ENCODE peak calls at places on chromosomes 2 and 18, in ten cellular contexts. O, D, N, C, U, X, B, L, H and Y are unnamed samples.

GRCh38 chr2:16242906-16243305 is 302.6 kb downstream of the MYCN start:
- DNase-seq in D (no peak), B (no peak), U (no peak), H (no peak), L (no peak), O (no peak), X (no peak), C (no peak), N (no peak), Y (no peak)

GRCh38 chr2:215707608-215708007 is 271.7 kb upstream of the FN1 start:
- DNase-seq in D (no peak), L (no peak), U (no peak), X (no peak), O (no peak), N (no peak), B (no peak), C (no peak), H (no peak), Y (no peak)

GRCh38 chr18:10228380-10228779 is 226.1 kb upstream of the APCDD1 start:
- DNase-seq in B (no peak), H (no peak), D (no peak), X (no peak), L (no peak), N (no peak), U (no peak), O (no peak), C (no peak), Y (no peak)

GRCh38 chr2:229419158-229419557 is 148.1 kb upstream of the PID1 start:
- DNase-seq in H (no peak), B (no peak), C (no peak), U (no peak), N (no peak), O (no peak), X (no peak), L (peak; percentile 7), D (no peak), Y (no peak)

GRCh38 chr2:235541838-235542549 is 48.2 kb downstream of the AGAP1 start:
- DNase-seq in L (no peak), H (no peak), B (peak; percentile 99), X (no peak), U (peak; percentile 31), D (no peak), N (no peak), C (no peak), O (no peak), Y (no peak)

GRCh38 chr18:24095976-24096375 is 42.9 kb upstream of the CABYR start:
- DNase-seq in L (peak; percentile 87), N (no peak), U (no peak), X (no peak), D (no peak), B (no peak), O (no peak), C (peak; percentile 7), H (no peak), Y (no peak)

GRCh38 chr2:120552800-120553471 is 182.7 kb upstream of the GLI2 start:
- DNase-seq in B (peak; percentile 90), H (peak; percentile 97), U (peak; percentile 93), O (peak; percentile 23), L (peak; percentile 64), X (peak; percentile 92), N (peak; percentile 84), D (peak; percentile 95), C (peak; percentile 60), Y (peak; percentile 64)

GRCh38 chr2:216139884-216140283 is 30.7 kb downstream of the XRCC5 start:
- DNase-seq in U (peak; percentile 47), D (peak; percentile 43), L (peak; percentile 26), N (peak; percentile 21), C (no peak), H (no peak), X (peak; percentile 26), O (no peak), B (peak; percentile 61), Y (no peak)

DNA sequence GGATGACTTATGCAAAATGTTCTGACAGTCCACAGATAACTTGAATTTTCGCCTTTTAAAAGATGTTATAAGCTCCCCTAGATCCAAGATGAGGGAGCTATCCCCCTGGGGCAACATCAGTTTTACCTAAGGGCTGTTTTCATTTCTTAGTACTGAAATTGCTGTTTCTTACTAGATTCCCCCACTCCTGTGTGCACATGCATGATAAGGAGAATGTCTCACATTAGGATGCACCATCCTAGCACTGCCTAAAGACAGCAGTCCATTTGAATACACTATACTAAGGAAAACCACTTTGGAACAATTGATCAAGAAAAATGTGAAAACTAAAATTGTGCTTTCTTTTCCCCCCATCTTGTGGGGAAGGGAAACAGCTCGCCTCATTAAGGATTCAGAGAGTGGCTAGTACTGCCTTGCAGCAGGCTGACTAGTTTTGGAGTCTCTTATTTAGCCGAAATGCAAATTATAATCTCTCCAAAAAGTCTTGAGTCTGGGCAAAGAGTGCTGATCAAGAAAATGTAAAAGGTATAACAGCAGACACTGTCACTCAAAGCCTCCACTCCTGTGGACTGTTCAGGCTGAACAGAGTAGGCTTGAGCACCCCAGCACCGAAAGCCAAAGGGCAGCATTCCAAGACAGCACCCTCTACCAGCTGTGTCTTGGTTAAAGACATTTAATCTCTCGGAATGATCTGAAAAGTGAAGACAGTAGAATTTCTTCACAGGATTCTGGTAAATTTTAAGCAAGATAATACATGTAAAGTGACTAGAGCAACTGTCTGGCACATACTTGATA is 65.0 kb downstream of the ZNF385B start:
- DNase-seq in O (no peak), H (no peak), C (no peak), N (no peak), D (no peak), U (no peak), L (no peak), X (peak; percentile 42), B (no peak), Y (no peak)
- H2AFZ ChIP-seq in O (no peak overlapping the region), H (no peak overlapping the region), C (no peak overlapping the region), N (no peak overlapping the region), D (no peak overlapping the region), U (no peak overlapping the region), L (no peak overlapping the region), X (no peak overlapping the region), B (no peak overlapping the region), Y (no peak overlapping the region)

GRCh38 chr2:27792759-27793158 is 21.2 kb downstream of the MRPL33 start:
- DNase-seq in D (no peak), H (no peak), C (peak; percentile 68), N (no peak), X (no peak), L (peak; percentile 58), U (no peak), B (no peak), O (peak; percentile 81), Y (peak; percentile 54)
- H2AFZ ChIP-seq in D (no peak overlapping the region), H (no peak overlapping the region), C (peak overlapping the region; percentile 54), N (no peak overlapping the region), X (no peak overlapping the region), L (peak overlapping the region; percentile 56), U (no peak overlapping the region), B (no peak overlapping the region), O (peak overlapping the region; percentile 43), Y (no peak overlapping the region)

GRCh38 chr2:66436546-66436945 is 1.6 kb downstream of the MEIS1 start:
- DNase-seq in N (no peak), C (no peak), X (no peak), B (no peak), D (no peak), O (no peak), H (no peak), U (no peak), L (peak; percentile 29), Y (peak; percentile 21)

GRCh38 chr2:66438498-66439290 is 3.8 kb downstream of the MEIS1 start:
- DNase-seq in B (no peak), C (peak; percentile 41), O (no peak), H (no peak), U (no peak), X (no peak), N (no peak), L (peak; percentile 48), D (no peak), Y (peak; percentile 33)

GRCh38 chr2:66439291-66440010 is 4.5 kb downstream of the MEIS1 start:
- DNase-seq in O (no peak), C (no peak), L (peak; percentile 62), B (no peak), N (no peak), X (peak; percentile 66), D (peak; percentile 56), H (no peak), U (no peak), Y (peak; percentile 41)

GRCh38 chr2:66437055-66437454 is 2.1 kb downstream of the MEIS1 start:
- DNase-seq in O (no peak), X (no peak), U (no peak), D (no peak), C (peak; percentile 31), L (peak; percentile 50), N (no peak), H (no peak), B (no peak), Y (peak; percentile 36)

DNA sequence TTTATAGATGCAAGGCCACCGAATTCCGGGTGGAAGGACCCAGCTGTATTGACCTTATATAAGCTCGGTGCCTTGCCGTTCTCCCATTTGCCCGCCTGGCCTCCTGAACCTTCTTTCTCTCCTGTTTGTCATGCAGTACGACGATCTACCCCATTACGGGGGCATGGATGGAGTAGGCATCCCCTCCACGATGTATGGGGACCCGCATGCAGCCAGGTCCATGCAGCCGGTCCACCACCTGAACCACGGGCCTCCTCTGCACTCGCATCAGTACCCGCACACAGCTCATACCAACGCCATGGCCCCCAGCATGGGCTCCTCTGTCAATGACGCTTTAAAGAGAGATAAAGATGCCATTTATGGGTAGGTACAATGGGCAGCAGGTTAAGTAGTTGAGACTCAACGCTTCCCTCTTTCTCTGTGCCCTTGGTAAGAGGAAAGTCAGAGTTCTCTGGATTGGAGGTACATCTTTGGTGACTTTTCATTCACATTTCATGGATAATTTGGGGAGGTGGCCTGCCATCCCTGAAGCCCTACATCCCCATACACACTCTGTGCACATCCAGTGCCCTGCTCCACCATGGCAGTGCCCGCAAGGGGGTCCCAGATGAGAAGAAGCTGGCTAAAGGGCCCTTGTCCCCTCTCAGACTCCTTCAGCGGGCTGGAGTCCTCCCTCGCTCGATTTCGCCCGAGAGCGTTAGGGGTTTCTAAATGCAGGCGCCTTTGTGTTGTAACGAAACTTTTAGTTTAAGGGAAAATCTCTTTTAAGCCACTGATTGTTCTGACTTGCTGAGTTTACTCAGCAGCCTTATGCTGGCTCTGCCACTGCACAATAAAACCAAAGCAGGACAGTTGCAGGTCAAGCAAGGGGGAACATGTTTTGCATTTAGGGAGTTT is 2.9 kb downstream of the MEIS1 start:
- DNase-seq in B (no peak), C (peak; percentile 41), U (peak; percentile 22), D (no peak), L (peak; percentile 71), N (no peak), X (peak; percentile 77), H (no peak), O (no peak), Y (peak; percentile 58)
- H2AFZ ChIP-seq in B (no peak overlapping the region), C (no peak overlapping the region), U (no peak overlapping the region), D (no peak overlapping the region), L (peak overlapping the region; percentile 36), N (no peak overlapping the region), X (no peak overlapping the region), H (no peak overlapping the region), O (no peak overlapping the region), Y (no peak overlapping the region)

DNA sequence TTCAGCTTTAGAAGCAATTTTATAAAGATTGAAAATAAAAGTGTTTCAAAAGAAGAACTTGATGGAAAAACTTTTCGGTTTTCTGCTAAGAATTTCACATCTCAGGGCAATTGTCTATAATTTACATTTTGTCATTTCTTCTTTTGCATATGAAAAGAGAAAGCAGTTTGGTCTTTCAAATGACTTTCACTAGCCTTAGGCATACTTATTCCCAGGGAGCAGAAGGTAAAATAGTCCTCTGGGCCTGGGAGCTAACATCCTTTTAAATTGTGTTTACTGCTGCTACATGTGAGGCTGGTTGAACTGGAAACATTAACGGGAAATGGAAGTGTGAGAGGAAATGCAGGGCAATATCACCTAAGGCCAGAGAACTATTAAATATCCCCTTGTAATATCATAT is 37.1 kb downstream of the MYO3B start:
- DNase-seq in X (no peak), H (no peak), L (no peak), B (no peak), C (no peak), D (no peak), U (no peak), N (no peak), O (no peak), Y (no peak)
- H2AFZ ChIP-seq in X (no peak overlapping the region), H (no peak overlapping the region), L (no peak overlapping the region), B (no peak overlapping the region), C (no peak overlapping the region), D (no peak overlapping the region), U (no peak overlapping the region), N (no peak overlapping the region), O (no peak overlapping the region), Y (no peak overlapping the region)